ENCODE peak calls at places on chromosomes 1 and 21, in seven cellular contexts. B is tibial artery; N is effector memory CD8-positive, alpha-beta T cell; Y is SHP77; O is heart right ventricle; A is AG20443; M is mesenchymal stem cell. F is an unnamed sample.

GRCh38 chr1:160777486-160778089 is 18.4 kb upstream of the LY9 start:
- DNase-seq in O (no peak), A (no peak), Y (no peak), M (peak), B (no peak), N (peak), F (peak)

GRCh38 chr1:162284206-162284955 is 92.3 kb downstream of the SPATA46 start:
- DNase-seq in A (no peak), Y (no peak), M (no peak), N (no peak), B (no peak), O (no peak), F (no peak)

GRCh38 chr1:44049839-44050238 is 18.6 kb upstream of the SLC6A9 start:
- DNase-seq in M (peak), Y (no peak), O (no peak), A (peak), B (no peak), N (no peak), F (no peak)

GRCh38 chr1:228101994-228102790 is 933 bp downstream of the C1orf35 start:
- DNase-seq in Y (peak), A (peak), O (no peak), M (peak), N (peak), B (no peak), F (no peak)

GRCh38 chr1:41670558-41670957 is 186.1 kb upstream of the EDN2 start:
- DNase-seq in A (peak), O (no peak), Y (no peak), M (peak), B (no peak), N (no peak), F (no peak)

GRCh38 chr1:155970531-155971167 is 7.7 kb downstream of the ARHGEF2 start:
- DNase-seq in M (peak), Y (no peak), O (peak), N (no peak), A (peak), B (peak), F (peak)

GRCh38 chr21:38775733-38776132 is 30.0 kb upstream of the ETS2 start:
- DNase-seq in Y (no peak), M (no peak), B (no peak), N (no peak), O (no peak), A (no peak), F (no peak)

GRCh38 chr21:36385233-36385908 is at the start of gene CHAF1B:
- DNase-seq in M (peak), N (peak), B (peak), A (peak), Y (peak), O (peak), F (peak)

GRCh38 chr1:147287133-147287865 is 44.8 kb downstream of the CHD1L start:
- DNase-seq in M (peak), A (no peak), N (no peak), O (no peak), Y (no peak), B (no peak), F (no peak)

GRCh38 chr1:67078291-67078690 is 24.3 kb upstream of the SLC35D1 start:
- DNase-seq in A (no peak), M (no peak), B (no peak), O (no peak), N (no peak), Y (no peak), F (no peak)

GRCh38 chr1:37325010-37325409 is 149.4 kb upstream of the ZC3H12A start:
- DNase-seq in N (no peak), Y (no peak), M (no peak), O (no peak), B (no peak), A (no peak), F (no peak)

GRCh38 chr1:180343931-180344406 is 113.9 kb downstream of the LHX4 start:
- DNase-seq in O (no peak), Y (peak), N (no peak), B (no peak), A (peak), M (peak), F (peak)

GRCh38 chr1:204513117-204513716 is 3.0 kb upstream of the MDM4 start:
- DNase-seq in N (peak), M (no peak), O (no peak), B (no peak), A (no peak), Y (no peak), F (peak)

GRCh38 chr1:21344750-21345443 is 54.6 kb upstream of the ECE1 start:
- DNase-seq in O (no peak), N (no peak), M (peak), B (peak), Y (no peak), A (peak), F (no peak)

GRCh38 chr1:27296773-27297214 is 25.2 kb upstream of the TMEM222 start:
- DNase-seq in A (peak), B (peak), M (peak), Y (peak), O (peak), N (peak), F (peak)

GRCh38 chr1:47817861-47818260 is 179.3 kb downstream of the TRABD2B start:
- DNase-seq in Y (no peak), N (no peak), B (no peak), O (no peak), M (no peak), A (no peak), F (no peak)

GRCh38 chr1:155170101-155170785 is 2.9 kb downstream of the KRTCAP2 start:
- DNase-seq in O (no peak), M (no peak), A (no peak), Y (no peak), B (peak), N (no peak), F (no peak)

GRCh38 chr1:38026592-38027200 is 14.2 kb downstream of the UTP11 start:
- DNase-seq in A (peak), Y (no peak), B (no peak), N (no peak), M (peak), O (peak), F (no peak)

GRCh38 chr21:36419996-36420395 is 34.8 kb downstream of the CHAF1B start:
- DNase-seq in B (peak), O (peak), Y (peak), M (peak), N (no peak), A (peak), F (peak)

GRCh38 chr1:17233675-17234074 is 15.2 kb upstream of the PADI3 start:
- DNase-seq in B (no peak), O (no peak), N (no peak), M (peak), A (peak), Y (no peak), F (no peak)

GRCh38 chr1:20978413-20978812 is 191.3 kb upstream of the HP1BP3 start:
- DNase-seq in Y (no peak), N (no peak), A (no peak), B (no peak), O (no peak), M (peak), F (no peak)

GRCh38 chr1:21503706-21504377 is 5.4 kb upstream of the ALPL start:
- DNase-seq in O (no peak), N (no peak), B (peak), M (no peak), Y (no peak), A (no peak), F (no peak)

GRCh38 chr1:67629370-67630075 is 55.5 kb upstream of the GADD45A start:
- DNase-seq in N (no peak), Y (no peak), A (peak), O (no peak), M (no peak), B (no peak), F (no peak)

GRCh38 chr1:31593770-31594632 is 17.7 kb downstream of the TINAGL1 start:
- DNase-seq in N (peak), B (peak), A (peak), O (peak), M (peak), Y (peak), F (peak)

GRCh38 chr1:1782399-1783221 is 4.3 kb upstream of the NADK start:
- DNase-seq in N (no peak), M (peak), A (peak), B (peak), Y (peak), O (peak), F (no peak)

GRCh38 chr1:2343023-2343935 is 48.1 kb downstream of the MORN1 start:
- DNase-seq in B (peak), A (no peak), Y (no peak), O (peak), N (no peak), M (no peak), F (no peak)